ENCODE peak calls at places on chromosomes 16 and 17, in four cellular contexts. One of them, this sample, is unnamed.

GRCh38 chr17:72104164-72104862 is 16.5 kb upstream of the SOX9 start:
- DNase-seq in GM20000: no peak
- DNase-seq in GM03348: no peak
- DNase-seq in T47D: no peak
- DNase-seq in this sample: no peak

GRCh38 chr16:89476379-89476778 is 14.0 kb downstream of the ANKRD11 start:
- DNase-seq in T47D: no peak
- DNase-seq in GM03348: no peak
- DNase-seq in GM20000: no peak
- DNase-seq in this sample: no peak

GRCh38 chr17:83159204-83160049 is 80.0 kb downstream of the METRNL start:
- DNase-seq in GM03348: no peak
- DNase-seq in GM20000: no peak
- DNase-seq in T47D: no peak
- DNase-seq in this sample: no peak

GRCh38 chr16:50615891-50616290 is 65.2 kb downstream of the SNX20 start:
- DNase-seq in T47D: no peak
- DNase-seq in GM20000: no peak
- DNase-seq in GM03348: no peak
- DNase-seq in this sample: no peak

GRCh38 chr16:27046958-27047357 is 19.8 kb upstream of the C16orf82 start:
- DNase-seq in GM03348: no peak
- DNase-seq in GM20000: no peak
- DNase-seq in T47D: no peak
- DNase-seq in this sample: no peak

GRCh38 chr17:21228845-21229244 is 14.9 kb upstream of the TMEM11 start:
- DNase-seq in T47D: no peak
- DNase-seq in GM03348: no peak
- DNase-seq in GM20000: no peak
- DNase-seq in this sample: no peak

GRCh38 chr17:61400058-61400785 is 579 bp downstream of the TBX2 start:
- DNase-seq in T47D: peak; percentile 98
- DNase-seq in GM20000: peak; percentile 64
- DNase-seq in GM03348: peak; percentile 83
- DNase-seq in this sample: peak; percentile 71

GRCh38 chr17:78529871-78530670 is 47.1 kb downstream of the DNAH17 start:
- DNase-seq in GM20000: no peak
- DNase-seq in GM03348: no peak
- DNase-seq in T47D: no peak
- DNase-seq in this sample: no peak

GRCh38 chr16:72443809-72444208 is 271.9 kb upstream of the PMFBP1 start:
- DNase-seq in GM03348: no peak
- DNase-seq in GM20000: no peak
- DNase-seq in T47D: no peak
- DNase-seq in this sample: no peak

GRCh38 chr16:2465653-2466415 is 5.3 kb upstream of the NTN3 start:
- DNase-seq in GM20000: no peak
- DNase-seq in T47D: no peak
- DNase-seq in GM03348: no peak
- DNase-seq in this sample: no peak